ENCODE peak calls at places on chromosomes 13 and 19, in five cellular contexts. One of them, this sample, is unnamed.

GRCh38 chr13:80010846-80011245 is 330.1 kb downstream of the SPRY2 start:
- DNase-seq in IMR-90: no peak
- DNase-seq in neuronal stem cell: no peak
- DNase-seq in mesendoderm: no peak
- DNase-seq in mesenchymal stem cell: no peak
- DNase-seq in this sample: no peak

GRCh38 chr13:45339867-45340266 is 1.1 kb downstream of the TPT1 start:
- DNase-seq in IMR-90: no peak
- DNase-seq in neuronal stem cell: no peak
- DNase-seq in mesendoderm: no peak
- DNase-seq in mesenchymal stem cell: no peak
- DNase-seq in this sample: no peak

GRCh38 chr19:9671654-9672053 is 3.2 kb downstream of the ZNF562 start:
- DNase-seq in IMR-90: no peak
- DNase-seq in neuronal stem cell: no peak
- DNase-seq in mesendoderm: no peak
- DNase-seq in mesenchymal stem cell: no peak
- DNase-seq in this sample: no peak

GRCh38 chr13:98142427-98143156 is at the start of gene FARP1:
- DNase-seq in IMR-90: peak
- DNase-seq in neuronal stem cell: peak
- DNase-seq in mesendoderm: peak
- DNase-seq in mesenchymal stem cell: peak
- DNase-seq in this sample: peak

GRCh38 chr19:37333457-37333856 is 37.4 kb upstream of the ZNF527 start:
- DNase-seq in IMR-90: no peak
- DNase-seq in neuronal stem cell: no peak
- DNase-seq in mesendoderm: peak
- DNase-seq in mesenchymal stem cell: peak
- DNase-seq in this sample: no peak

GRCh38 chr13:35927554-35927953 is 203.6 kb downstream of the DCLK1 start:
- DNase-seq in IMR-90: peak
- DNase-seq in neuronal stem cell: no peak
- DNase-seq in mesendoderm: peak
- DNase-seq in mesenchymal stem cell: peak
- DNase-seq in this sample: no peak

GRCh38 chr13:23703241-23703640 is 133.0 kb downstream of the TNFRSF19 start:
- DNase-seq in IMR-90: no peak
- DNase-seq in neuronal stem cell: no peak
- DNase-seq in mesendoderm: no peak
- DNase-seq in mesenchymal stem cell: no peak
- DNase-seq in this sample: no peak

GRCh38 chr19:42158926-42159325 is 26.7 kb upstream of the POU2F2 start:
- DNase-seq in IMR-90: no peak
- DNase-seq in neuronal stem cell: no peak
- DNase-seq in mesendoderm: no peak
- DNase-seq in mesenchymal stem cell: no peak
- DNase-seq in this sample: no peak

GRCh38 chr13:42247883-42248282 is 24.1 kb upstream of the AKAP11 start:
- DNase-seq in IMR-90: peak
- DNase-seq in neuronal stem cell: no peak
- DNase-seq in mesendoderm: no peak
- DNase-seq in mesenchymal stem cell: no peak
- DNase-seq in this sample: no peak

GRCh38 chr19:4722671-4723464 is 774 bp downstream of the DPP9 start:
- DNase-seq in IMR-90: peak
- DNase-seq in neuronal stem cell: no peak
- DNase-seq in mesendoderm: peak
- DNase-seq in mesenchymal stem cell: peak
- DNase-seq in this sample: no peak

GRCh38 chr13:77836423-77836822 is 82.2 kb downstream of the EDNRB start:
- DNase-seq in IMR-90: peak
- DNase-seq in neuronal stem cell: no peak
- DNase-seq in mesendoderm: no peak
- DNase-seq in mesenchymal stem cell: peak
- DNase-seq in this sample: no peak

GRCh38 chr19:10602330-10603083 is 15.4 kb upstream of the AP1M2 start:
- DNase-seq in IMR-90: peak
- DNase-seq in neuronal stem cell: peak
- DNase-seq in mesendoderm: peak
- DNase-seq in mesenchymal stem cell: peak
- DNase-seq in this sample: peak

GRCh38 chr13:99220199-99220931 is 19.7 kb downstream of the UBAC2 start:
- DNase-seq in IMR-90: no peak
- DNase-seq in neuronal stem cell: no peak
- DNase-seq in mesendoderm: no peak
- DNase-seq in mesenchymal stem cell: no peak
- DNase-seq in this sample: no peak

GRCh38 chr19:19543640-19544039 is 5.6 kb downstream of the CILP2 start:
- DNase-seq in IMR-90: no peak
- DNase-seq in neuronal stem cell: no peak
- DNase-seq in mesendoderm: no peak
- DNase-seq in mesenchymal stem cell: no peak
- DNase-seq in this sample: no peak

GRCh38 chr13:99916366-99917103 is 55.0 kb downstream of the ZIC5 start:
- DNase-seq in IMR-90: peak
- DNase-seq in neuronal stem cell: no peak
- DNase-seq in mesendoderm: peak
- DNase-seq in mesenchymal stem cell: peak
- DNase-seq in this sample: no peak

GRCh38 chr19:1483067-1483978 is 4.3 kb upstream of the C19orf25 start:
- DNase-seq in IMR-90: no peak
- DNase-seq in neuronal stem cell: no peak
- DNase-seq in mesendoderm: no peak
- DNase-seq in mesenchymal stem cell: no peak
- DNase-seq in this sample: peak

GRCh38 chr13:35723061-35723461 is 246.6 kb upstream of the MAB21L1 start:
- DNase-seq in IMR-90: peak
- DNase-seq in neuronal stem cell: no peak
- DNase-seq in mesendoderm: no peak
- DNase-seq in mesenchymal stem cell: no peak
- DNase-seq in this sample: no peak

GRCh38 chr13:25752957-25753540 is 298.8 kb downstream of the SHISA2 start:
- DNase-seq in IMR-90: peak
- DNase-seq in neuronal stem cell: no peak
- DNase-seq in mesendoderm: no peak
- DNase-seq in mesenchymal stem cell: peak
- DNase-seq in this sample: no peak

GRCh38 chr13:49859568-49859967 is 67.1 kb upstream of the KPNA3 start:
- DNase-seq in IMR-90: peak
- DNase-seq in neuronal stem cell: no peak
- DNase-seq in mesendoderm: no peak
- DNase-seq in mesenchymal stem cell: peak
- DNase-seq in this sample: no peak

GRCh38 chr13:21040120-21040834 is 21.1 kb downstream of the LATS2 start:
- DNase-seq in IMR-90: no peak
- DNase-seq in neuronal stem cell: no peak
- DNase-seq in mesendoderm: no peak
- DNase-seq in mesenchymal stem cell: no peak
- DNase-seq in this sample: no peak

GRCh38 chr13:31350560-31350959 is 150.8 kb downstream of the B3GLCT start:
- DNase-seq in IMR-90: no peak
- DNase-seq in neuronal stem cell: no peak
- DNase-seq in mesendoderm: peak
- DNase-seq in mesenchymal stem cell: no peak
- DNase-seq in this sample: no peak

GRCh38 chr13:20536992-20537391 is 11.3 kb upstream of the CRYL1 start:
- DNase-seq in IMR-90: no peak
- DNase-seq in neuronal stem cell: no peak
- DNase-seq in mesendoderm: no peak
- DNase-seq in mesenchymal stem cell: no peak
- DNase-seq in this sample: no peak

GRCh38 chr13:50539791-50540530 is 303.5 kb downstream of the DLEU7 start:
- DNase-seq in IMR-90: no peak
- DNase-seq in neuronal stem cell: no peak
- DNase-seq in mesendoderm: no peak
- DNase-seq in mesenchymal stem cell: no peak
- DNase-seq in this sample: no peak

GRCh38 chr19:14544977-14545715 is 15.8 kb downstream of the TECR start:
- DNase-seq in IMR-90: no peak
- DNase-seq in neuronal stem cell: no peak
- DNase-seq in mesendoderm: no peak
- DNase-seq in mesenchymal stem cell: no peak
- DNase-seq in this sample: no peak

GRCh38 chr19:37981785-37982475 is 74.9 kb downstream of the SIPA1L3 start:
- DNase-seq in IMR-90: peak
- DNase-seq in neuronal stem cell: no peak
- DNase-seq in mesendoderm: no peak
- DNase-seq in mesenchymal stem cell: peak
- DNase-seq in this sample: no peak

GRCh38 chr13:102707465-102707864 is 12.6 kb upstream of the METTL21C start:
- DNase-seq in IMR-90: peak
- DNase-seq in neuronal stem cell: no peak
- DNase-seq in mesendoderm: no peak
- DNase-seq in mesenchymal stem cell: peak
- DNase-seq in this sample: no peak

GRCh38 chr13:106291006-106291405 is 244.5 kb downstream of the EFNB2 start:
- DNase-seq in IMR-90: peak
- DNase-seq in neuronal stem cell: no peak
- DNase-seq in mesendoderm: no peak
- DNase-seq in mesenchymal stem cell: peak
- DNase-seq in this sample: no peak

GRCh38 chr19:48858984-48859710 is 9.3 kb downstream of the PLEKHA4 start:
- DNase-seq in IMR-90: no peak
- DNase-seq in neuronal stem cell: no peak
- DNase-seq in mesendoderm: no peak
- DNase-seq in mesenchymal stem cell: no peak
- DNase-seq in this sample: peak

GRCh38 chr13:30660796-30661195 is 43.1 kb downstream of the USPL1 start:
- DNase-seq in IMR-90: no peak
- DNase-seq in neuronal stem cell: no peak
- DNase-seq in mesendoderm: peak
- DNase-seq in mesenchymal stem cell: no peak
- DNase-seq in this sample: no peak

GRCh38 chr19:13208131-13208963 is 58.1 kb downstream of the IER2 start:
- DNase-seq in IMR-90: peak
- DNase-seq in neuronal stem cell: no peak
- DNase-seq in mesendoderm: no peak
- DNase-seq in mesenchymal stem cell: no peak
- DNase-seq in this sample: no peak

GRCh38 chr13:32538621-32539246 is at the start of gene N4BP2L2:
- DNase-seq in IMR-90: peak
- DNase-seq in neuronal stem cell: peak
- DNase-seq in mesendoderm: peak
- DNase-seq in mesenchymal stem cell: peak
- DNase-seq in this sample: peak

GRCh38 chr13:28566283-28566682 is 71.4 kb upstream of the FLT1 start:
- DNase-seq in IMR-90: no peak
- DNase-seq in neuronal stem cell: no peak
- DNase-seq in mesendoderm: no peak
- DNase-seq in mesenchymal stem cell: no peak
- DNase-seq in this sample: no peak
- H2AK5ac ChIP-seq in IMR-90: peak
- H2AK5ac ChIP-seq in neuronal stem cell: no peak
- H2AK5ac ChIP-seq in mesendoderm: no peak
- H2AK5ac ChIP-seq in mesenchymal stem cell: no peak
- H2AK5ac ChIP-seq in this sample: no peak

DNA sequence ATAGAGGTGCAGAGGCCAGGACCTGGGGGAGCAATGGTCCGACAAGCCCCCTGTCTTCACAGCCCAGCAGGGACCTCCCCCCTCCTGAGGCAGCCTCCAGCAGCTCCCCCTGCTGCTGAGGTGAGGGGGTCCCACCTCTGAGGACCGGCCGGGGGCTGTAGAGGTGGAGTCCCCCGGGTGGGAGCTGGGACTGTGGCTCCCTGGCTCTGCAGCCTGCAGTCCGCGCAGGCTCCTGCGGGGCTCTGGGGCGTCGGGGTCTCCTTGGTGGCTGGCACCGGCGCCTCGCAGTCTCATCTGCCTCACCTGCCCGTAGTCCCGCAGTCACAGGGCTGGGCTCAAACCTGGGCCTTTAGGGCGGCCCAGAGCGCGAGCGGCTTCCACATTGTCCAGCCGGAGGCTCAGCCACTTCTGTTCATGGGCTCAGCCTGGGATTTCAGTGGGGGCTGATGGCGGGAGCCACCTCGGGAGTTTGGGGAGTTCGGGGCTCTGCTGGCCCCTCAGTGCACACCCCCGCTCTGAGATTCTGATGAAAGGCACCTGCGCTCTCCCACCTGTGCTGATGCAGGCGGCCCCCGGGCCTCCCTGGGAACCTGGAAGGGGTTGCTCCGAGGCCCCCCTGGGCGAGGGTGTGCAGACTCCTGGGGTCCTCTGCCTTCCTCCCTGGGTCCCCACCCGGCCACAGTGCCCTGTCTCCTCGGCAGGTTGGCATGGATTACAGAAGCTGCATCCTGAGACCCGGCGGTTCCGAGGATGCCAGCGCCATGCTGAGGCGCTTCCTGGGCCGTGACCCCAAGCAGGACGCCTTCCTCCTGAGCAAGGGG is 7.0 kb upstream of the ZNF554 start:
- DNase-seq in IMR-90: no peak
- DNase-seq in neuronal stem cell: no peak
- DNase-seq in mesendoderm: no peak
- DNase-seq in mesenchymal stem cell: no peak
- DNase-seq in this sample: no peak
- H2AK5ac ChIP-seq in IMR-90: no peak
- H2AK5ac ChIP-seq in neuronal stem cell: no peak
- H2AK5ac ChIP-seq in mesendoderm: no peak
- H2AK5ac ChIP-seq in mesenchymal stem cell: no peak
- H2AK5ac ChIP-seq in this sample: no peak

DNA sequence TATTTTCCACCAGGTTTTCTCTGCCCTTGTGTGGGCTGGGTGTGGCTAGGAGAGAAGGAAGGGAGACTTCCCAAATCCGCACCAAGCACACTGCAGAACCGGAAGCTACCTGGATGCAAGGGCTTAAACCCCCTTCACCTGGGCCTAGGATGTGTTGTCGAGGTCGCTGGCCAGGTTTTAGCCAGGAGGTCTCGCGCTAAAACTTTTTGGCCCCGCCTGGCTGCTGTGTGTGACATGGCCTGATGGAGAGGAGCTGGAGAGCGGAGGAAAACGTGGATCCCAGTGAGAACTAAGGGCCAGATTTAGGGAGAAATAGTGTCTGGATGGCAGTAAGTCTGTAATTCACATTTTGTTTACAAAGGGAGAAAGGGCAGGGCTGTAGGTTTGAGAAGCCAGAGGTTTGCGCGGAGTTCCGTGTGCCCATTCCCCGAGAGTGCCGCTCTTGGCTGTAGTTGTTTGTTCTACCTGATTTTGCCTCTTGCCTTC is 3.1 kb upstream of the TSHZ3 start:
- DNase-seq in IMR-90: no peak
- DNase-seq in neuronal stem cell: no peak
- DNase-seq in mesendoderm: peak
- DNase-seq in mesenchymal stem cell: no peak
- DNase-seq in this sample: peak
- H2AK5ac ChIP-seq in IMR-90: peak
- H2AK5ac ChIP-seq in neuronal stem cell: no peak
- H2AK5ac ChIP-seq in mesendoderm: no peak
- H2AK5ac ChIP-seq in mesenchymal stem cell: peak
- H2AK5ac ChIP-seq in this sample: no peak

DNA sequence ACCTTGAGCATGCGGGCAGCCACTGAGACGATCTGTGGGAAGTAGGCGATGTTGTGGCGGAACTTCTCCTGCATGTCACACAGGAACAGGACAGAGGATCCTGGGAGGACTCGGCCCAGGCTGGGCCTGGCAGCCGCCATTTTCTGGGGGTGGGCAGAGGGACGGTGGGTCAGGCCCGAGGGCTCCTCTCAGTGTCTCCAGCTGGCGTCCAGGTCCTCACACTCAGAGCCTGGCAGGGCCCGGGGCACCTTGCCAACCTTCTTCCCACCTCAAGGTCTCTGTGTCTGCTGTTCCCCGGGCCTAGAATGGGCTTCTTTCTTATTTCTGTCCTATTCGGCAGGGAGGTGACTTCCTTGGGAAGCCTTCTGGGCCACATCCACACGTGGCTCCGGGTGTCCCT is 5.1 kb downstream of the ISOC2 start:
- DNase-seq in IMR-90: no peak
- DNase-seq in neuronal stem cell: no peak
- DNase-seq in mesendoderm: no peak
- DNase-seq in mesenchymal stem cell: no peak
- DNase-seq in this sample: no peak
- H2AK5ac ChIP-seq in IMR-90: no peak
- H2AK5ac ChIP-seq in neuronal stem cell: peak
- H2AK5ac ChIP-seq in mesendoderm: no peak
- H2AK5ac ChIP-seq in mesenchymal stem cell: no peak
- H2AK5ac ChIP-seq in this sample: no peak

This sample was measured in H9.